ENCODE peak calls at places on chromosome 14, in seven cellular contexts. One of them, this sample, is unnamed.
A peak's percentile ranks its signal among the peaks of the same experiment; 100 is the strongest.

GRCh38 chr14:82755476-82755875 is 1221.8 kb upstream of the SEL1L start:
- DNase-seq in right lobe of liver: no peak
- DNase-seq in heart left ventricle: no peak
- DNase-seq in AG04450: no peak
- DNase-seq in thoracic aorta: no peak
- DNase-seq in fibroblast of lung: no peak
- DNase-seq in IMR-90: no peak
- DNase-seq in this sample: no peak

GRCh38 chr14:85233756-85234545 is 296.0 kb upstream of the FLRT2 start:
- DNase-seq in fibroblast of lung: peak; percentile 82
- DNase-seq in right lobe of liver: no peak
- DNase-seq in IMR-90: peak; percentile 80
- DNase-seq in thoracic aorta: no peak
- DNase-seq in AG04450: no peak
- DNase-seq in heart left ventricle: no peak
- DNase-seq in this sample: no peak

GRCh38 chr14:104676694-104677505 is 12.5 kb upstream of the INF2 start:
- DNase-seq in fibroblast of lung: no peak
- DNase-seq in right lobe of liver: peak; percentile 46
- DNase-seq in IMR-90: no peak
- DNase-seq in AG04450: no peak
- DNase-seq in heart left ventricle: no peak
- DNase-seq in thoracic aorta: no peak
- DNase-seq in this sample: no peak

GRCh38 chr14:75709207-75709812 is 48.3 kb downstream of the TTLL5 start:
- DNase-seq in AG04450: peak; percentile 63
- DNase-seq in heart left ventricle: peak; percentile 72
- DNase-seq in fibroblast of lung: peak; percentile 74
- DNase-seq in right lobe of liver: peak; percentile 66
- DNase-seq in IMR-90: peak; percentile 88
- DNase-seq in thoracic aorta: peak; percentile 40
- DNase-seq in this sample: peak; percentile 20

GRCh38 chr14:94388027-94388895 is at the start of gene SERPINA1:
- DNase-seq in right lobe of liver: peak; percentile 89
- DNase-seq in fibroblast of lung: peak; percentile 90
- DNase-seq in thoracic aorta: no peak
- DNase-seq in IMR-90: peak; percentile 44
- DNase-seq in AG04450: no peak
- DNase-seq in heart left ventricle: no peak
- DNase-seq in this sample: no peak

GRCh38 chr14:68634874-68635601 is 157.8 kb downstream of the ZFP36L1 start:
- DNase-seq in heart left ventricle: no peak
- DNase-seq in IMR-90: no peak
- DNase-seq in fibroblast of lung: no peak
- DNase-seq in right lobe of liver: no peak
- DNase-seq in thoracic aorta: no peak
- DNase-seq in AG04450: no peak
- DNase-seq in this sample: no peak

GRCh38 chr14:23080474-23080873 is 14.5 kb downstream of the ACIN1 start:
- DNase-seq in heart left ventricle: no peak
- DNase-seq in thoracic aorta: no peak
- DNase-seq in AG04450: no peak
- DNase-seq in IMR-90: no peak
- DNase-seq in right lobe of liver: no peak
- DNase-seq in fibroblast of lung: no peak
- DNase-seq in this sample: no peak

GRCh38 chr14:101412741-101413140 is 148.6 kb upstream of the DIO3 start:
- DNase-seq in IMR-90: no peak
- DNase-seq in right lobe of liver: no peak
- DNase-seq in thoracic aorta: no peak
- DNase-seq in heart left ventricle: no peak
- DNase-seq in fibroblast of lung: peak; percentile 3
- DNase-seq in AG04450: no peak
- DNase-seq in this sample: no peak

GRCh38 chr14:68957688-68958248 is 21.3 kb downstream of the ACTN1 start:
- DNase-seq in thoracic aorta: no peak
- DNase-seq in IMR-90: no peak
- DNase-seq in right lobe of liver: no peak
- DNase-seq in fibroblast of lung: no peak
- DNase-seq in AG04450: no peak
- DNase-seq in heart left ventricle: no peak
- DNase-seq in this sample: no peak

GRCh38 chr14:84458881-84459280 is 1071.1 kb upstream of the FLRT2 start:
- DNase-seq in heart left ventricle: no peak
- DNase-seq in fibroblast of lung: no peak
- DNase-seq in thoracic aorta: no peak
- DNase-seq in AG04450: no peak
- DNase-seq in IMR-90: no peak
- DNase-seq in right lobe of liver: no peak
- DNase-seq in this sample: no peak

GRCh38 chr14:57848786-57849185 is 17.1 kb downstream of the SLC35F4 start:
- DNase-seq in IMR-90: no peak
- DNase-seq in fibroblast of lung: no peak
- DNase-seq in right lobe of liver: no peak
- DNase-seq in AG04450: no peak
- DNase-seq in heart left ventricle: no peak
- DNase-seq in thoracic aorta: no peak
- DNase-seq in this sample: no peak

GRCh38 chr14:95870772-95871171 is 5.9 kb upstream of the TUNAR start:
- DNase-seq in right lobe of liver: no peak
- DNase-seq in AG04450: no peak
- DNase-seq in fibroblast of lung: no peak
- DNase-seq in heart left ventricle: no peak
- DNase-seq in IMR-90: no peak
- DNase-seq in thoracic aorta: no peak
- DNase-seq in this sample: no peak

GRCh38 chr14:50957296-50957695 is 13.0 kb upstream of the PYGL start:
- DNase-seq in right lobe of liver: no peak
- DNase-seq in AG04450: no peak
- DNase-seq in fibroblast of lung: peak; percentile 52
- DNase-seq in IMR-90: peak; percentile 48
- DNase-seq in heart left ventricle: no peak
- DNase-seq in thoracic aorta: no peak
- DNase-seq in this sample: no peak

GRCh38 chr14:49552630-49553029 is 33.5 kb downstream of the RPS29 start:
- DNase-seq in right lobe of liver: no peak
- DNase-seq in heart left ventricle: no peak
- DNase-seq in thoracic aorta: no peak
- DNase-seq in fibroblast of lung: no peak
- DNase-seq in AG04450: no peak
- DNase-seq in IMR-90: no peak
- DNase-seq in this sample: no peak

GRCh38 chr14:23406244-23406643 is 1.8 kb downstream of the MYH6 start:
- DNase-seq in IMR-90: no peak
- DNase-seq in right lobe of liver: no peak
- DNase-seq in heart left ventricle: no peak
- DNase-seq in fibroblast of lung: no peak
- DNase-seq in AG04450: no peak
- DNase-seq in thoracic aorta: no peak
- DNase-seq in this sample: no peak

GRCh38 chr14:75561013-75561432 is 17.4 kb upstream of the FLVCR2 start:
- DNase-seq in heart left ventricle: peak; percentile 69
- DNase-seq in fibroblast of lung: peak; percentile 68
- DNase-seq in right lobe of liver: peak; percentile 82
- DNase-seq in thoracic aorta: no peak
- DNase-seq in AG04450: no peak
- DNase-seq in IMR-90: peak; percentile 67
- DNase-seq in this sample: no peak

GRCh38 chr14:105398726-105399440 is 545 bp downstream of the TEX22 start:
- DNase-seq in IMR-90: peak; percentile 11
- DNase-seq in thoracic aorta: no peak
- DNase-seq in AG04450: no peak
- DNase-seq in heart left ventricle: no peak
- DNase-seq in fibroblast of lung: peak; percentile 45
- DNase-seq in right lobe of liver: no peak
- DNase-seq in this sample: no peak

GRCh38 chr14:105860615-105861580 is 334.5 kb downstream of the TMEM121 start:
- DNase-seq in fibroblast of lung: no peak
- DNase-seq in thoracic aorta: no peak
- DNase-seq in right lobe of liver: peak; percentile 14
- DNase-seq in IMR-90: no peak
- DNase-seq in AG04450: no peak
- DNase-seq in heart left ventricle: peak; percentile 16
- DNase-seq in this sample: no peak

GRCh38 chr14:50763386-50764007 is 67.5 kb downstream of the NIN start:
- DNase-seq in thoracic aorta: no peak
- DNase-seq in right lobe of liver: no peak
- DNase-seq in IMR-90: peak; percentile 74
- DNase-seq in fibroblast of lung: peak; percentile 88
- DNase-seq in heart left ventricle: no peak
- DNase-seq in AG04450: peak; percentile 47
- DNase-seq in this sample: peak; percentile 94

GRCh38 chr14:103863245-103863644 is 15.9 kb upstream of the PPP1R13B start:
- DNase-seq in heart left ventricle: no peak
- DNase-seq in fibroblast of lung: no peak
- DNase-seq in right lobe of liver: no peak
- DNase-seq in IMR-90: no peak
- DNase-seq in thoracic aorta: no peak
- DNase-seq in AG04450: no peak
- DNase-seq in this sample: no peak

GRCh38 chr14:37588667-37588955 is 6.4 kb downstream of the FOXA1 start:
- DNase-seq in AG04450: no peak
- DNase-seq in fibroblast of lung: no peak
- DNase-seq in thoracic aorta: no peak
- DNase-seq in right lobe of liver: no peak
- DNase-seq in heart left ventricle: no peak
- DNase-seq in IMR-90: no peak
- DNase-seq in this sample: no peak

GRCh38 chr14:64763801-64764511 is 59.7 kb downstream of the PLEKHG3 start:
- DNase-seq in heart left ventricle: no peak
- DNase-seq in right lobe of liver: no peak
- DNase-seq in IMR-90: peak; percentile 55
- DNase-seq in fibroblast of lung: peak; percentile 37
- DNase-seq in thoracic aorta: no peak
- DNase-seq in AG04450: no peak
- DNase-seq in this sample: no peak

GRCh38 chr14:64811676-64812075 is 68.0 kb downstream of the SPTB start:
- DNase-seq in right lobe of liver: no peak
- DNase-seq in AG04450: no peak
- DNase-seq in fibroblast of lung: peak; percentile 65
- DNase-seq in IMR-90: no peak
- DNase-seq in heart left ventricle: no peak
- DNase-seq in thoracic aorta: no peak
- DNase-seq in this sample: no peak

GRCh38 chr14:91814317-91814716 is 53.0 kb downstream of the TC2N start:
- DNase-seq in thoracic aorta: no peak
- DNase-seq in fibroblast of lung: no peak
- DNase-seq in AG04450: no peak
- DNase-seq in right lobe of liver: no peak
- DNase-seq in heart left ventricle: no peak
- DNase-seq in IMR-90: no peak
- DNase-seq in this sample: no peak

DNA sequence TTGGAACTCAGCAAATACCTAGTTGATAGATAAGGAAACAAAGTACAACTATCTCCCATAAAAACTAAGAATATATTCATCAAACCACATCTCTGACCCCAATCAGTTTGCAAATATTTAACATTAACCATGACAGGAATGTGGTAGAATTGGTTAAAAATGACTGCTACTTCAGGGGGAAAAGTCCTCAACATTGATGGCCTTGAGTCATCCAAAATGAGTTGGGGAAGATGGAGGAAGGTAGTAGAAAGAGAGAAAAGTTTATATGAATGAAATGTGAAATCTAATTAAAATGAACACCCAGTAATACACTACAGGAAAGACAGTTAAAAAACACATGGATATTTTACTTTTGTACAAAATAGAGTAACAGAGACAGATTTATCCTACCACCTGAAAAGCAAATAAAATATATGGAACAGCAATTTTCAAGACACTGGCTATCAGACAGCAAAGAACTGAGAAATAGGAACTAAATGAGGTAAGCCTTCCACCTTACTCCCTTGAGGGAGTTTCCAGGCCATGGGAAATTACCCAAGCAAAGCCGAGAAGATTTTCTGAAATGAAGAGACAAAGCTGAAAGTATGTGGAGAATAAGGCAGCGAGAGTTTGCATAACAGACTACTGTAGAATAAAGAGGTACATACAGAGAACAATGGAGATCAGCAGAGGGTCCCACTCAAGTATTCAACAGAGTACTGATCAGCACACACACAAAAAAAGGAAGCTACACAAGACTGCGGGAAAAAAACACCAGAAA is 49.6 kb downstream of the TC2N start:
- DNase-seq in fibroblast of lung: no peak
- DNase-seq in AG04450: no peak
- DNase-seq in thoracic aorta: no peak
- DNase-seq in heart left ventricle: no peak
- DNase-seq in IMR-90: no peak
- DNase-seq in right lobe of liver: no peak
- DNase-seq in this sample: no peak
- TF ChIP-seq CTCF in fibroblast of lung: no peak
- TF ChIP-seq CTCF in AG04450: no peak
- TF ChIP-seq CTCF in thoracic aorta: no peak
- TF ChIP-seq CTCF in heart left ventricle: no peak
- TF ChIP-seq CTCF in IMR-90: no peak
- TF ChIP-seq CTCF in right lobe of liver: no peak
- TF ChIP-seq CTCF in this sample: no peak

GRCh38 chr14:72476657-72477499 is 417.0 kb downstream of the DPF3 start:
- DNase-seq in IMR-90: peak; percentile 53
- DNase-seq in fibroblast of lung: peak; percentile 88
- DNase-seq in right lobe of liver: no peak
- DNase-seq in AG04450: no peak
- DNase-seq in heart left ventricle: peak; percentile 23
- DNase-seq in thoracic aorta: no peak
- DNase-seq in this sample: peak; percentile 66
- H3K4me3 ChIP-seq in IMR-90: no peak overlapping the region
- H3K4me3 ChIP-seq in fibroblast of lung: no peak overlapping the region
- H3K4me3 ChIP-seq in right lobe of liver: no peak overlapping the region
- H3K4me3 ChIP-seq in AG04450: no peak overlapping the region
- H3K4me3 ChIP-seq in heart left ventricle: no peak overlapping the region
- H3K4me3 ChIP-seq in thoracic aorta: peak overlapping the region; percentile 5
- H3K4me3 ChIP-seq in this sample: no peak overlapping the region

GRCh38 chr14:70809238-70810214 is at the start of gene MAP3K9:
- DNase-seq in AG04450: no peak
- DNase-seq in heart left ventricle: peak; percentile 87
- DNase-seq in IMR-90: peak; percentile 26
- DNase-seq in thoracic aorta: no peak
- DNase-seq in right lobe of liver: peak; percentile 96
- DNase-seq in fibroblast of lung: peak; percentile 92
- DNase-seq in this sample: peak; percentile 19
- H3K27me3 ChIP-seq in AG04450: peaks cover 37% of the 10 kb centered on the region
- H3K27me3 ChIP-seq in heart left ventricle: peaks cover 35% of the 10 kb centered on the region
- H3K27me3 ChIP-seq in IMR-90: peaks cover 31% of the 10 kb centered on the region
- H3K27me3 ChIP-seq in thoracic aorta: peaks cover 11% of the 10 kb centered on the region
- H3K27me3 ChIP-seq in right lobe of liver: no peaks in the 10 kb centered on the region
- H3K27me3 ChIP-seq in fibroblast of lung: peaks cover 14% of the 10 kb centered on the region
- H3K27me3 ChIP-seq in this sample: peaks cover 8% of the 10 kb centered on the region

GRCh38 chr14:66628646-66629045 is 120.7 kb downstream of the GPHN start:
- DNase-seq in IMR-90: peak; percentile 37
- DNase-seq in right lobe of liver: no peak
- DNase-seq in AG04450: no peak
- DNase-seq in fibroblast of lung: no peak
- DNase-seq in thoracic aorta: no peak
- DNase-seq in heart left ventricle: no peak
- DNase-seq in this sample: no peak

GRCh38 chr14:66624319-66624937 is 116.5 kb downstream of the GPHN start:
- DNase-seq in IMR-90: peak; percentile 69
- DNase-seq in AG04450: peak; percentile 42
- DNase-seq in thoracic aorta: no peak
- DNase-seq in heart left ventricle: peak; percentile 39
- DNase-seq in right lobe of liver: peak; percentile 52
- DNase-seq in fibroblast of lung: peak; percentile 56
- DNase-seq in this sample: no peak

GRCh38 chr14:66619952-66620351 is 112.0 kb downstream of the GPHN start:
- DNase-seq in fibroblast of lung: no peak
- DNase-seq in AG04450: no peak
- DNase-seq in heart left ventricle: no peak
- DNase-seq in thoracic aorta: no peak
- DNase-seq in IMR-90: no peak
- DNase-seq in right lobe of liver: no peak
- DNase-seq in this sample: no peak

GRCh38 chr14:66623838-66624237 is 115.9 kb downstream of the GPHN start:
- DNase-seq in heart left ventricle: no peak
- DNase-seq in thoracic aorta: no peak
- DNase-seq in right lobe of liver: no peak
- DNase-seq in fibroblast of lung: no peak
- DNase-seq in IMR-90: no peak
- DNase-seq in AG04450: no peak
- DNase-seq in this sample: no peak
- TF ChIP-seq CTCF in heart left ventricle: no peak
- TF ChIP-seq CTCF in thoracic aorta: no peak
- TF ChIP-seq CTCF in right lobe of liver: no peak
- TF ChIP-seq CTCF in fibroblast of lung: no peak
- TF ChIP-seq CTCF in IMR-90: no peak
- TF ChIP-seq CTCF in AG04450: no peak
- TF ChIP-seq CTCF in this sample: no peak